ENCODE peak calls at places on chromosomes 3 and 15, in ten cellular contexts. T, H, Y, D, U, C, O, E, M and S are unnamed samples.

GRCh38 chr3:174413057-174413912 is 445.8 kb upstream of the NAALADL2 start:
- DNase-seq in T (no peak), H (no peak), Y (no peak), D (no peak), U (no peak), C (no peak), O (no peak), E (no peak), M (no peak), S (no peak)

GRCh38 chr15:95609096-95609495 is 721.4 kb upstream of the NR2F2 start:
- DNase-seq in T (no peak), H (no peak), Y (no peak), D (no peak), U (no peak), C (no peak), O (no peak), E (no peak), M (no peak), S (no peak)

GRCh38 chr3:197354195-197355059 is 56.0 kb upstream of the DLG1 start:
- DNase-seq in T (peak), H (no peak), Y (no peak), D (peak), U (no peak), C (no peak), O (peak), E (no peak), M (no peak), S (no peak)

GRCh38 chr3:11099306-11099705 is 55.0 kb upstream of the HRH1 start:
- DNase-seq in T (no peak), H (no peak), Y (no peak), D (no peak), U (no peak), C (no peak), O (no peak), E (no peak), M (no peak), S (no peak)

GRCh38 chr15:36177590-36178281 is 401.7 kb upstream of the CDIN1 start:
- DNase-seq in T (no peak), H (no peak), Y (no peak), D (no peak), U (peak), C (no peak), O (no peak), E (no peak), M (no peak), S (no peak)

GRCh38 chr15:29376580-29376979 is 107.0 kb upstream of the NSMCE3 start:
- DNase-seq in T (no peak), H (no peak), Y (no peak), D (no peak), U (no peak), C (no peak), O (no peak), E (no peak), M (no peak), S (no peak)

GRCh38 chr3:183159319-183159718 is 3.2 kb downstream of the LAMP3 start:
- DNase-seq in T (no peak), H (no peak), Y (no peak), D (no peak), U (no peak), C (peak), O (no peak), E (no peak), M (no peak), S (no peak)

GRCh38 chr3:120559228-120560061 is 36.7 kb upstream of the NDUFB4 start:
- DNase-seq in T (peak), H (no peak), Y (peak), D (no peak), U (no peak), C (no peak), O (peak), E (peak), M (no peak), S (no peak)

GRCh38 chr15:99414755-99415731 is 150.7 kb upstream of the MEF2A start:
- DNase-seq in T (no peak), H (no peak), Y (no peak), D (peak), U (no peak), C (no peak), O (no peak), E (no peak), M (no peak), S (no peak)

GRCh38 chr3:171049831-171050444 is 23.4 kb upstream of the SLC2A2 start:
- DNase-seq in T (peak), H (peak), Y (peak), D (peak), U (peak), C (peak), O (peak), E (no peak), M (peak), S (peak)

GRCh38 chr15:31325432-31325975 is 1.1 kb upstream of the KLF13 start:
- DNase-seq in T (peak), H (peak), Y (no peak), D (peak), U (no peak), C (peak), O (peak), E (no peak), M (peak), S (peak)

GRCh38 chr15:66780172-66780972 is 78.3 kb downstream of the SMAD6 start:
- DNase-seq in T (no peak), H (no peak), Y (peak), D (no peak), U (no peak), C (no peak), O (no peak), E (peak), M (no peak), S (no peak)

GRCh38 chr15:100521907-100522306 is 6.8 kb downstream of the CERS3 start:
- DNase-seq in T (no peak), H (no peak), Y (no peak), D (no peak), U (no peak), C (no peak), O (no peak), E (no peak), M (no peak), S (no peak)

GRCh38 chr3:161409069-161409468 is 37.8 kb upstream of the SPTSSB start:
- DNase-seq in T (peak), H (no peak), Y (peak), D (no peak), U (peak), C (peak), O (no peak), E (no peak), M (peak), S (no peak)

GRCh38 chr3:133977568-133977967 is 52.2 kb downstream of the SLCO2A1 start:
- DNase-seq in T (no peak), H (no peak), Y (no peak), D (no peak), U (no peak), C (no peak), O (no peak), E (no peak), M (no peak), S (no peak)

GRCh38 chr15:78974272-78974918 is 29.5 kb upstream of the CTSH start:
- DNase-seq in T (no peak), H (no peak), Y (no peak), D (no peak), U (no peak), C (no peak), O (no peak), E (no peak), M (no peak), S (no peak)

GRCh38 chr3:54897028-54897711 is 30.7 kb downstream of the LRTM1 start:
- DNase-seq in T (no peak), H (no peak), Y (peak), D (no peak), U (no peak), C (no peak), O (no peak), E (no peak), M (no peak), S (no peak)

GRCh38 chr15:71237456-71238188 is 122.4 kb downstream of the THSD4 start:
- DNase-seq in T (no peak), H (no peak), Y (peak), D (no peak), U (peak), C (no peak), O (no peak), E (peak), M (no peak), S (no peak)

GRCh38 chr3:129106866-129107565 is 14.6 kb downstream of the RAB43 start:
- DNase-seq in T (no peak), H (no peak), Y (no peak), D (no peak), U (no peak), C (no peak), O (no peak), E (no peak), M (peak), S (no peak)

GRCh38 chr3:46946416-46946815 is 30.1 kb downstream of the CCDC12 start:
- DNase-seq in T (no peak), H (no peak), Y (no peak), D (no peak), U (no peak), C (no peak), O (no peak), E (no peak), M (no peak), S (no peak)

GRCh38 chr15:98805434-98806274 is 157.3 kb downstream of the IGF1R start:
- DNase-seq in T (no peak), H (no peak), Y (no peak), D (no peak), U (no peak), C (no peak), O (no peak), E (no peak), M (no peak), S (no peak)

GRCh38 chr15:31392761-31393401 is 66.2 kb downstream of the KLF13 start:
- DNase-seq in T (peak), H (no peak), Y (no peak), D (no peak), U (no peak), C (no peak), O (peak), E (no peak), M (no peak), S (no peak)

GRCh38 chr15:38555686-38556334 is 8.8 kb downstream of the RASGRP1 start:
- DNase-seq in T (no peak), H (no peak), Y (no peak), D (no peak), U (no peak), C (peak), O (no peak), E (peak), M (peak), S (no peak)

GRCh38 chr3:122458992-122459391 is 43.1 kb upstream of the WDR5B start:
- DNase-seq in T (no peak), H (no peak), Y (peak), D (no peak), U (no peak), C (no peak), O (no peak), E (peak), M (no peak), S (no peak)

GRCh38 chr15:77446840-77447390 is 26.2 kb downstream of the HMG20A start:
- DNase-seq in T (no peak), H (no peak), Y (no peak), D (no peak), U (no peak), C (no peak), O (no peak), E (no peak), M (no peak), S (no peak)

GRCh38 chr3:11835028-11835639 is 11.6 kb downstream of the TAMM41 start:
- DNase-seq in T (no peak), H (no peak), Y (peak), D (no peak), U (no peak), C (no peak), O (no peak), E (no peak), M (no peak), S (no peak)

GRCh38 chr3:114527036-114527644 is 233.3 kb downstream of the TIGIT start:
- DNase-seq in T (no peak), H (no peak), Y (peak), D (no peak), U (no peak), C (no peak), O (no peak), E (no peak), M (no peak), S (no peak)

GRCh38 chr15:68431792-68432401 is at the start of gene ITGA11:
- DNase-seq in T (peak), H (no peak), Y (peak), D (peak), U (peak), C (no peak), O (peak), E (no peak), M (peak), S (no peak)